ENCODE peak calls at places on chromosomes 3 and 15, in ten cellular contexts. S is AG09319; L is CD8-positive, alpha-beta T cell; G is GM20000; W is IMR-90; M is adrenal gland; Y is brain microvascular endothelial cell; E is HFFc6; K is nephron progenitor cell; U is GM12865. T is an unnamed sample.

GRCh38 chr15:89113263-89113662 is 25.0 kb downstream of the ABHD2 start:
- DNase-seq in S (no peak), L (no peak), G (no peak), W (no peak), M (no peak), Y (no peak), E (no peak), K (no peak), U (no peak), T (no peak)

GRCh38 chr3:112813723-112814171 is 32.9 kb downstream of the CD200R1L start:
- DNase-seq in S (no peak), L (no peak), G (peak), W (peak), M (no peak), Y (no peak), E (peak), K (no peak), U (peak), T (no peak)

GRCh38 chr3:40985195-40985594 is 214.1 kb upstream of the CTNNB1 start:
- DNase-seq in S (no peak), L (no peak), G (no peak), W (no peak), M (no peak), Y (no peak), E (no peak), K (no peak), U (no peak), T (no peak)

GRCh38 chr3:36796896-36797295 is 32.5 kb upstream of the DCLK3 start:
- DNase-seq in S (no peak), L (no peak), G (no peak), W (peak), M (no peak), Y (peak), E (peak), K (no peak), U (no peak), T (no peak)

GRCh38 chr3:73552700-73553099 is 72.0 kb downstream of the PDZRN3 start:
- DNase-seq in S (no peak), L (no peak), G (no peak), W (peak), M (no peak), Y (peak), E (peak), K (no peak), U (no peak), T (no peak)

GRCh38 chr3:133928136-133928893 is 32.6 kb upstream of the RAB6B start:
- DNase-seq in S (no peak), L (no peak), G (no peak), W (no peak), M (no peak), Y (no peak), E (no peak), K (no peak), U (no peak), T (no peak)

GRCh38 chr3:98021821-98022220 is 13.3 kb downstream of the GABRR3 start:
- DNase-seq in S (peak), L (no peak), G (no peak), W (peak), M (no peak), Y (peak), E (peak), K (no peak), U (no peak), T (no peak)

GRCh38 chr15:26628071-26628470 is 144.8 kb downstream of the GABRB3 start:
- DNase-seq in S (no peak), L (no peak), G (no peak), W (no peak), M (no peak), Y (no peak), E (peak), K (no peak), U (no peak), T (no peak)

GRCh38 chr3:122952509-122952908 is 75.1 kb downstream of the SEMA5B start:
- DNase-seq in S (no peak), L (no peak), G (peak), W (no peak), M (no peak), Y (no peak), E (no peak), K (no peak), U (peak), T (no peak)
- TF ChIP-seq CTCF in S (no peak), L (no peak), G (no peak), W (no peak), M (no peak), Y (peak), E (no peak), K (no peak), U (no peak), T (no peak)

GRCh38 chr3:127851899-127852298 is 29.6 kb upstream of the MGLL start:
- DNase-seq in S (no peak), L (no peak), G (no peak), W (no peak), M (no peak), Y (no peak), E (no peak), K (no peak), U (no peak), T (no peak)

GRCh38 chr3:127856801-127857200 is 34.5 kb upstream of the MGLL start:
- DNase-seq in S (no peak), L (no peak), G (no peak), W (no peak), M (no peak), Y (no peak), E (no peak), K (no peak), U (no peak), T (no peak)

GRCh38 chr3:127857270-127857801 is 35.0 kb upstream of the MGLL start:
- DNase-seq in S (no peak), L (no peak), G (peak), W (peak), M (no peak), Y (no peak), E (no peak), K (no peak), U (peak), T (no peak)

GRCh38 chr3:127855246-127855645 is 32.9 kb upstream of the MGLL start:
- DNase-seq in S (no peak), L (no peak), G (no peak), W (no peak), M (no peak), Y (no peak), E (no peak), K (no peak), U (no peak), T (no peak)

DNA sequence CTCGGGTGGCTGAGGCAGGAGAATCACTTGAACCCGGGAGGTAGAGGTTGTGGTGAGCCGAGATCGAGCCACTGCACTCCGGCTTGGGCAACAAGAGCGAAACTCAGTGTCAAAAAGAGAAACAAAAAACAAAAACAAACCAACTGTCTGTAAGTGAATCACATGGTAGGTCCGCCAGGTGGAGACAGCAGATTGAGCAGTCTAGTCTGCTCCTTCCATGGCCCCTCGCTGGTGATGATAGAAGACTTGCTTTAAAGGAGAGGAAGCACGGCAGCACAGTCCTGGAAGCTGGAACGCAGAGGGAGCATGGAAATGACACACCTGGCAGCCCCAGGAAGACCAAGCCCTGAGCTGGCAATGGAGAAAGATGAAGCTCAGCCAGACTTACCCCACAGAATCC is 31.4 kb upstream of the MGLL start:
- DNase-seq in S (no peak), L (no peak), G (no peak), W (no peak), M (no peak), Y (no peak), E (no peak), K (no peak), U (peak), T (no peak)
- TF ChIP-seq CTCF in S (no peak), L (no peak), G (no peak), W (no peak), M (no peak), Y (no peak), E (peak), K (no peak), U (peak), T (no peak)

DNA sequence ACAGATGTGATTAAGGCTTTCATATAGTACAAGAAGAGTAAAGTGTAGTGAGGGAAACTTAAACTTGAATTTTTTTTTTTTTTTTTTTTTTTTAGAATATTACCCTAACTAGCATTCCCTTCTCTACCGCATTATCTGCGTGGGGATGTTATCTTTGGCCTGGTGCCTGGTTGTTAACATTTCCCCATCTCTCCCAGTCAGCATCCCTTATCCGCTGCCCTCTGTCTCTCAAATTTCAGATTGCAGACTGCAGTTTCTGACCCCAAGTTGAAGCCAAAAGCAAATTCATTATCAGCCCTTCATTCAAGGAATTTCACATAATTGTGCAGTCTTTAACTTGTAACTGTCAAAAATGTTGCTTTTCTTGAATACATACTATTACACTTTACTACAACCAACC is 353.0 kb downstream of the PLOD2 start:
- DNase-seq in S (no peak), L (no peak), G (no peak), W (peak), M (peak), Y (peak), E (peak), K (no peak), U (peak), T (no peak)
- TF ChIP-seq CTCF in S (peak), L (no peak), G (no peak), W (no peak), M (peak), Y (peak), E (peak), K (peak), U (peak), T (no peak)

DNA sequence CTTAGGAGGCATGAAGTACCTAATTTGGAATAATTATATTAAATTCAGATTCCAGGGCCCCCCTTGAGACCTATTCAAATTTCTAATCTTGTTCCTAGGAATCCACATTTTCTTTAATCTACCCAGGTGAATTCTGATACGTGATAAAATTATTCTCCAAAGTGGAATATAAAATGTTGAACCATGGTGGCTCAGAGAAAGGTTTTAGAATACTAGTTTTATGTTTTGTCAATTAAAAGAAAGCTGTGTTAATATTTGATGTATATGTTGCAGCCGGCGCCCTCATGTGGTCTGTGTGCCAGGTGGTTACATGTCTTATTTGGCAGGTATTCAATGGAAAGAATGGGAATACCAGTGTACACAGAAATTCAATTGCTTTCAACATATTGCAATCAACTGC is 321.8 kb downstream of the FEZF2 start:
- DNase-seq in S (no peak), L (no peak), G (no peak), W (peak), M (no peak), Y (peak), E (peak), K (no peak), U (no peak), T (no peak)
- TF ChIP-seq CTCF in S (peak), L (no peak), G (no peak), W (peak), M (no peak), Y (peak), E (peak), K (peak), U (no peak), T (no peak)

GRCh38 chr15:98568382-98569017 is 79.8 kb upstream of the IGF1R start:
- DNase-seq in S (no peak), L (no peak), G (no peak), W (no peak), M (no peak), Y (no peak), E (no peak), K (no peak), U (no peak), T (no peak)
- TF ChIP-seq CTCF in S (peak), L (no peak), G (no peak), W (peak), M (no peak), Y (peak), E (peak), K (peak), U (peak), T (no peak)

GRCh38 chr3:141230293-141230692 is 1.3 kb upstream of the PXYLP1 start:
- DNase-seq in S (no peak), L (no peak), G (no peak), W (no peak), M (no peak), Y (no peak), E (no peak), K (no peak), U (no peak), T (no peak)

GRCh38 chr3:141229132-141229531 is 2.5 kb upstream of the PXYLP1 start:
- DNase-seq in S (no peak), L (no peak), G (no peak), W (no peak), M (no peak), Y (no peak), E (no peak), K (no peak), U (no peak), T (no peak)

GRCh38 chr3:141231923-141232861 is 567 bp downstream of the PXYLP1 start:
- DNase-seq in S (no peak), L (no peak), G (peak), W (no peak), M (peak), Y (no peak), E (no peak), K (peak), U (peak), T (peak)

GRCh38 chr3:141233457-141234161 is 2.0 kb downstream of the PXYLP1 start:
- DNase-seq in S (no peak), L (no peak), G (no peak), W (no peak), M (no peak), Y (no peak), E (no peak), K (no peak), U (no peak), T (no peak)

GRCh38 chr3:141231101-141231922 is at the start of gene PXYLP1:
- DNase-seq in S (peak), L (peak), G (peak), W (peak), M (peak), Y (peak), E (peak), K (peak), U (peak), T (peak)
- TF ChIP-seq CTCF in S (peak), L (peak), G (peak), W (peak), M (peak), Y (peak), E (peak), K (peak), U (peak), T (no peak)